ENCODE peak calls at places on chromosomes 7 and 10, in six cellular contexts. N is esophagus squamous epithelium, B is BJ, H is tibial nerve, F is NB4, C is heart right ventricle. L is an unnamed sample.

GRCh38 chr10:68811367-68812009 is 15.8 kb upstream of the STOX1 start:
- DNase-seq in N (no peak), B (no peak), C (no peak), F (no peak), H (no peak), L (no peak)

GRCh38 chr7:133945497-133945896 is 181.6 kb upstream of the LRGUK start:
- DNase-seq in B (no peak), F (no peak), C (no peak), H (no peak), N (no peak), L (no peak)

GRCh38 chr10:58384095-58384494 is 1.1 kb upstream of the TFAM start:
- DNase-seq in F (peak; percentile 86), H (no peak), C (no peak), N (no peak), B (no peak), L (no peak)

GRCh38 chr7:116211006-116211912 is 920 bp downstream of the TES start:
- DNase-seq in C (peak; percentile 78), F (peak; percentile 90), B (peak; percentile 76), N (peak; percentile 5), H (peak; percentile 61), L (peak; percentile 93)

GRCh38 chr7:38195804-38196595 is 18.0 kb downstream of the STARD3NL start:
- DNase-seq in F (no peak), H (no peak), N (no peak), B (no peak), C (no peak), L (peak; percentile 72)

GRCh38 chr7:73871163-73872011 is 10.4 kb downstream of the TMEM270 start:
- DNase-seq in N (no peak), H (no peak), B (no peak), C (no peak), F (no peak), L (no peak)

GRCh38 chr10:87915989-87916388 is 52.6 kb downstream of the PTEN start:
- DNase-seq in B (no peak), N (no peak), C (peak; percentile 34), H (peak; percentile 20), F (peak; percentile 23), L (peak; percentile 40)

GRCh38 chr7:12715372-12716133 is 28.1 kb downstream of the ARL4A start:
- DNase-seq in C (peak; percentile 71), N (peak; percentile 11), H (peak; percentile 74), B (peak; percentile 63), F (peak; percentile 99), L (peak; percentile 97)

GRCh38 chr10:14191871-14192270 is 138.9 kb downstream of the FRMD4A start:
- DNase-seq in F (no peak), C (no peak), N (no peak), H (no peak), B (no peak), L (no peak)

GRCh38 chr10:30384051-30384674 is 35.1 kb upstream of the MTPAP start:
- DNase-seq in F (no peak), B (no peak), C (no peak), H (no peak), N (no peak), L (no peak)

GRCh38 chr10:24790599-24790998 is 66.9 kb upstream of the ARHGAP21 start:
- DNase-seq in B (no peak), H (no peak), C (no peak), F (no peak), N (no peak), L (no peak)

GRCh38 chr10:124447741-124448466 is 1.9 kb downstream of the NKX1-2 start:
- DNase-seq in B (no peak), N (no peak), H (no peak), C (no peak), F (no peak), L (no peak)

GRCh38 chr10:8670461-8670860 is 616.0 kb downstream of the GATA3 start:
- DNase-seq in N (no peak), B (no peak), C (no peak), H (no peak), F (no peak), L (no peak)

GRCh38 chr10:30535677-30536076 is 93.9 kb downstream of the LYZL2 start:
- DNase-seq in C (no peak), F (no peak), N (no peak), B (no peak), H (no peak), L (no peak)

GRCh38 chr7:28678421-28678965 is 266.2 kb downstream of the CREB5 start:
- DNase-seq in C (no peak), H (no peak), N (no peak), B (no peak), F (no peak), L (peak; percentile 10)

GRCh38 chr7:376306-376969 is 86.5 kb downstream of the FOXL3 start:
- DNase-seq in N (no peak), C (no peak), B (no peak), F (no peak), H (no peak), L (no peak)

GRCh38 chr10:12934777-12935176 is 66.7 kb downstream of the CCDC3 start:
- DNase-seq in F (peak; percentile 85), H (no peak), B (no peak), C (no peak), N (no peak), L (peak; percentile 45)

GRCh38 chr7:73715648-73716317 is 3.7 kb downstream of the STX1A start:
- DNase-seq in H (no peak), N (no peak), F (peak; percentile 99), B (peak; percentile 84), C (no peak), L (peak; percentile 94)

GRCh38 chr10:101974091-101974799 is 81.7 kb downstream of the ARMH3 start:
- DNase-seq in F (peak; percentile 38), H (no peak), C (peak; percentile 13), N (no peak), B (no peak), L (peak; percentile 23)

GRCh38 chr7:73700581-73701134 is 17.3 kb downstream of the BUD23 start:
- DNase-seq in N (no peak), H (no peak), C (no peak), B (no peak), F (no peak), L (no peak)

DNA sequence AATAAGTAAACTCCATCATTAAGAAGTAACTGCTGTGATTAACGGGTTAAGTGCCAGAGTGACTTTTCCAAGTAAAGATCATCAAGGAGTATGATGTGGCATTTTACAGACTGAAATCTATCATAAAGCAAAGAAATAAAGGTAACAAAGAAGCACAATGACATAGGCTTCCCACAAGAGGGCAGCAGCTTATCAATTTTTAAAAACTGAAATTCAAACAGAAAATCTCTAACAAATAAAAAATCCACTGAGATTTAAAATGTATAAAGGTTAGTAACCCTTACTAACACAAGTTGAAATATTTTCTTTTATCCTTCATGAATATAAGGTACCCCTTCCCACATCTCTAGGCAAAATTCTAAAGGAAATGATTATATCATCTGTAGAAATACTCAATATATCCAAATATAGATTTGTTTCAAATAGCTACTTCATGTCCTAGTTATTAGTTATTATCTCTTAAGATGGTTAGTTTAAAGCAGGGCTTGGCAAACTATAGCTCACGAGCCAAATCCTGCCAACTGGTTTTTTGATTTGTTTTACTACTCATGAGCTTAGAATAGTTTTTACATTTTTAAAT is 29.2 kb downstream of the FAM3C start:
- DNase-seq in N (no peak), F (peak; percentile 51), H (no peak), B (no peak), C (no peak), L (peak; percentile 77)
- TF ChIP-seq CTCF in N (peak; percentile 67), F (peak; percentile 69), H (peak; percentile 76), B (peak; percentile 67), C (peak; percentile 64), L (peak; percentile 74)

GRCh38 chr10:118712930-118713634 is 41.7 kb downstream of the CACUL1 start:
- DNase-seq in B (no peak), C (no peak), F (peak; percentile 23), N (no peak), H (no peak), L (no peak)
- TF ChIP-seq CTCF in B (peak; percentile 15), C (no peak), F (peak; percentile 39), N (peak; percentile 5), H (no peak), L (peak; percentile 21)

GRCh38 chr10:131849591-131850489 is 51.0 kb upstream of the PPP2R2D start:
- DNase-seq in B (no peak), N (no peak), F (no peak), H (no peak), C (no peak), L (no peak)

GRCh38 chr10:131850490-131850880 is 50.3 kb upstream of the PPP2R2D start:
- DNase-seq in F (no peak), C (no peak), N (no peak), B (no peak), H (no peak), L (no peak)

GRCh38 chr10:131847241-131847783 is 53.5 kb upstream of the PPP2R2D start:
- DNase-seq in C (no peak), N (no peak), F (no peak), B (no peak), H (no peak), L (no peak)

GRCh38 chr10:131848296-131848695 is 52.5 kb upstream of the PPP2R2D start:
- DNase-seq in B (no peak), C (no peak), N (no peak), F (no peak), H (no peak), L (no peak)

DNA sequence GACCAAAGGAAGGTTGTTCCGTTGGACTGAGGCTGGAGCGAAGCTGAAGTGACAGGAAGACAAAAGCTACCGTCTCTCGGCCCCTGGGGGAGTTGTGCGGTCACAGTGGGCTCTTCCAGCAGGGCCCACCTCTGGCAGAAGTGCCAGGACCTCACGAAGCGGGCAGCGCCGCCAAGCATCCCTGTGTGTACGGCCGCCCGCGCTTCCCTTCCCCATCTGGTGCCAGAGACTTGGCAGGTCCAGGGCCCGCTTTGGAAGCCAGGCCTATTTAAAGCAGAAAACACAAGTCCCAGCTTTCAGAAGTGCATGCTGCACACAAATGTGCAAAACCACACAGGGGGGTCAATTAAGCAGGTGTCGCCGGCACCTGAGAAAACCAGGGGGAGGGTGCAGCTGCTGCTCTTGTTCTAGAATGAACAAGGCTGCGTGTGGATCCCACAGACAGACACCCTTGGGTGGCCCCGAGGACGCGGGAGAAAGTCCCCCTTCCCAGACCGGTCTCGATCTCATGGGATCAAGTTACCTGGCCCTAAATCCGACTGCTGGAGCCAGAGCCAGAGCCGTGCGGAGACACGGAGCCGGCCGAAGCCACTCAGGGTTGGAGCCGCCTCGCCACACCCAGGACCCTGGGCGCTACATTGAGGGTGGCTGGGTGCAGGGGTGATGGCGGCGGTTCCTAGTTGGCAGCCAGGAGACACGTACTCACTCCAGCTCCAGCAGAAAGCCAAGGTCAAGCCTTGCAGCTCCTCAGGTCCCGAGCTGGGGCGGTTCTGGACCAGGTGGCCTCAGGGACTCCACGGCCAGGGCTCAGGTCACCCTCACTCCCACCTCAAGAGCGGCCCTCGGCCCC is 51.8 kb upstream of the PPP2R2D start:
- DNase-seq in F (no peak), C (no peak), B (no peak), N (no peak), H (no peak), L (no peak)
- TF ChIP-seq CTCF in F (no peak), C (no peak), B (no peak), N (no peak), H (no peak), L (no peak)

GRCh38 chr7:131616487-131616886 is 60.1 kb upstream of the PODXL start:
- DNase-seq in H (no peak), C (no peak), B (no peak), F (no peak), N (no peak), L (no peak)

GRCh38 chr7:131621652-131622051 is 65.2 kb upstream of the PODXL start:
- DNase-seq in N (no peak), F (no peak), H (no peak), C (no peak), B (no peak), L (no peak)

GRCh38 chr7:131620673-131621609 is 64.5 kb upstream of the PODXL start:
- DNase-seq in F (no peak), B (no peak), H (no peak), N (no peak), C (no peak), L (no peak)

GRCh38 chr7:131618391-131618790 is 62.0 kb upstream of the PODXL start:
- DNase-seq in F (no peak), B (no peak), H (no peak), N (no peak), C (no peak), L (no peak)

GRCh38 chr7:131619336-131620305 is 63.2 kb upstream of the PODXL start:
- DNase-seq in C (no peak), N (no peak), H (no peak), F (peak; percentile 66), B (no peak), L (no peak)
- TF ChIP-seq CTCF in C (no peak), N (no peak), H (no peak), F (no peak), B (no peak), L (no peak)

L was measured in fibroblast of the aortic adventitia.